ENCODE peak calls at places on chromosomes 1 and 21, in six cellular contexts. One of them, this sample, is unnamed.

GRCh38 chr1:183569141-183569540 is 21.1 kb downstream of the NCF2 start:
- DNase-seq in endothelial cell of umbilical vein: no peak
- DNase-seq in K562: no peak
- DNase-seq in HepG2: peak
- DNase-seq in H1: no peak
- DNase-seq in A549: peak
- DNase-seq in this sample: no peak

GRCh38 chr1:12774801-12775345 is 1.3 kb downstream of the PRAMEF12 start:
- DNase-seq in endothelial cell of umbilical vein: no peak
- DNase-seq in K562: no peak
- DNase-seq in A549: no peak
- DNase-seq in HepG2: no peak
- DNase-seq in H1: no peak
- DNase-seq in this sample: no peak

GRCh38 chr1:181504294-181505115 is 21.2 kb downstream of the CACNA1E start:
- DNase-seq in H1: peak
- DNase-seq in HepG2: peak
- DNase-seq in K562: peak
- DNase-seq in A549: peak
- DNase-seq in endothelial cell of umbilical vein: no peak
- DNase-seq in this sample: peak

GRCh38 chr1:2208309-2209239 is 14.0 kb upstream of the FAAP20 start:
- DNase-seq in HepG2: peak
- DNase-seq in A549: peak
- DNase-seq in H1: no peak
- DNase-seq in endothelial cell of umbilical vein: peak
- DNase-seq in K562: no peak
- DNase-seq in this sample: no peak

GRCh38 chr1:201432814-201433213 is 11.3 kb upstream of the TNNI1 start:
- DNase-seq in H1: no peak
- DNase-seq in HepG2: no peak
- DNase-seq in endothelial cell of umbilical vein: no peak
- DNase-seq in A549: no peak
- DNase-seq in K562: no peak
- DNase-seq in this sample: no peak

GRCh38 chr1:203264052-203264501 is 34.6 kb upstream of the CHIT1 start:
- DNase-seq in K562: peak
- DNase-seq in HepG2: no peak
- DNase-seq in H1: no peak
- DNase-seq in endothelial cell of umbilical vein: no peak
- DNase-seq in A549: no peak
- DNase-seq in this sample: no peak

GRCh38 chr1:234962340-234962989 is 166.2 kb downstream of the TOMM20 start:
- DNase-seq in A549: peak
- DNase-seq in K562: peak
- DNase-seq in HepG2: peak
- DNase-seq in H1: no peak
- DNase-seq in endothelial cell of umbilical vein: no peak
- DNase-seq in this sample: no peak

GRCh38 chr1:87084247-87084836 is 169.9 kb downstream of the HS2ST1 start:
- DNase-seq in A549: peak
- DNase-seq in endothelial cell of umbilical vein: peak
- DNase-seq in HepG2: peak
- DNase-seq in K562: no peak
- DNase-seq in H1: no peak
- DNase-seq in this sample: no peak

GRCh38 chr21:14241322-14241721 is 25.4 kb downstream of the RBM11 start:
- DNase-seq in H1: no peak
- DNase-seq in A549: no peak
- DNase-seq in endothelial cell of umbilical vein: no peak
- DNase-seq in K562: no peak
- DNase-seq in HepG2: no peak
- DNase-seq in this sample: no peak

GRCh38 chr1:114558548-114558947 is 22.9 kb downstream of the BCAS2 start:
- DNase-seq in HepG2: peak
- DNase-seq in H1: no peak
- DNase-seq in K562: peak
- DNase-seq in endothelial cell of umbilical vein: no peak
- DNase-seq in A549: peak
- DNase-seq in this sample: no peak

GRCh38 chr1:70509996-70510876 is 99.2 kb downstream of the CTH start:
- DNase-seq in A549: peak
- DNase-seq in HepG2: peak
- DNase-seq in endothelial cell of umbilical vein: peak
- DNase-seq in K562: peak
- DNase-seq in H1: no peak
- DNase-seq in this sample: no peak

GRCh38 chr1:68313736-68314594 is 81.6 kb upstream of the WLS start:
- DNase-seq in A549: no peak
- DNase-seq in H1: no peak
- DNase-seq in K562: no peak
- DNase-seq in HepG2: no peak
- DNase-seq in endothelial cell of umbilical vein: peak
- DNase-seq in this sample: no peak

GRCh38 chr1:93847811-93848288 is 31.2 kb downstream of the DNTTIP2 start:
- DNase-seq in endothelial cell of umbilical vein: no peak
- DNase-seq in K562: peak
- DNase-seq in H1: peak
- DNase-seq in HepG2: peak
- DNase-seq in A549: peak
- DNase-seq in this sample: peak

GRCh38 chr1:32447469-32448185 is 17.2 kb upstream of the ZBTB8B start:
- DNase-seq in endothelial cell of umbilical vein: no peak
- DNase-seq in K562: peak
- DNase-seq in HepG2: no peak
- DNase-seq in H1: peak
- DNase-seq in A549: no peak
- DNase-seq in this sample: peak

GRCh38 chr21:36589352-36589971 is 109.5 kb upstream of the SIM2 start:
- DNase-seq in A549: peak
- DNase-seq in K562: peak
- DNase-seq in H1: peak
- DNase-seq in endothelial cell of umbilical vein: peak
- DNase-seq in HepG2: peak
- DNase-seq in this sample: peak

GRCh38 chr1:24735619-24736375 is 9.4 kb upstream of the CLIC4 start:
- DNase-seq in H1: no peak
- DNase-seq in endothelial cell of umbilical vein: peak
- DNase-seq in A549: no peak
- DNase-seq in K562: no peak
- DNase-seq in HepG2: no peak
- DNase-seq in this sample: no peak

GRCh38 chr1:49104575-49104974 is 327.9 kb upstream of the BEND5 start:
- DNase-seq in A549: no peak
- DNase-seq in endothelial cell of umbilical vein: no peak
- DNase-seq in HepG2: no peak
- DNase-seq in H1: no peak
- DNase-seq in K562: no peak
- DNase-seq in this sample: no peak

GRCh38 chr1:114215426-114215825 is 61.8 kb upstream of the SYT6 start:
- DNase-seq in H1: no peak
- DNase-seq in endothelial cell of umbilical vein: no peak
- DNase-seq in HepG2: no peak
- DNase-seq in K562: no peak
- DNase-seq in A549: no peak
- DNase-seq in this sample: no peak

GRCh38 chr1:209341689-209342420 is 241.7 kb upstream of the CAMK1G start:
- DNase-seq in HepG2: no peak
- DNase-seq in K562: no peak
- DNase-seq in endothelial cell of umbilical vein: no peak
- DNase-seq in H1: no peak
- DNase-seq in A549: no peak
- DNase-seq in this sample: no peak

GRCh38 chr21:42314616-42315295 is 453 bp downstream of the TFF3 start:
- DNase-seq in A549: no peak
- DNase-seq in HepG2: peak
- DNase-seq in K562: no peak
- DNase-seq in endothelial cell of umbilical vein: no peak
- DNase-seq in H1: peak
- DNase-seq in this sample: no peak

GRCh38 chr1:188027613-188028012 is 1198.9 kb downstream of the PLA2G4A start:
- DNase-seq in H1: no peak
- DNase-seq in K562: no peak
- DNase-seq in HepG2: no peak
- DNase-seq in endothelial cell of umbilical vein: peak
- DNase-seq in A549: peak
- DNase-seq in this sample: no peak

GRCh38 chr21:43018519-43018918 is 44.2 kb downstream of the PKNOX1 start:
- DNase-seq in HepG2: no peak
- DNase-seq in endothelial cell of umbilical vein: no peak
- DNase-seq in K562: no peak
- DNase-seq in A549: no peak
- DNase-seq in H1: no peak
- DNase-seq in this sample: no peak

DNA sequence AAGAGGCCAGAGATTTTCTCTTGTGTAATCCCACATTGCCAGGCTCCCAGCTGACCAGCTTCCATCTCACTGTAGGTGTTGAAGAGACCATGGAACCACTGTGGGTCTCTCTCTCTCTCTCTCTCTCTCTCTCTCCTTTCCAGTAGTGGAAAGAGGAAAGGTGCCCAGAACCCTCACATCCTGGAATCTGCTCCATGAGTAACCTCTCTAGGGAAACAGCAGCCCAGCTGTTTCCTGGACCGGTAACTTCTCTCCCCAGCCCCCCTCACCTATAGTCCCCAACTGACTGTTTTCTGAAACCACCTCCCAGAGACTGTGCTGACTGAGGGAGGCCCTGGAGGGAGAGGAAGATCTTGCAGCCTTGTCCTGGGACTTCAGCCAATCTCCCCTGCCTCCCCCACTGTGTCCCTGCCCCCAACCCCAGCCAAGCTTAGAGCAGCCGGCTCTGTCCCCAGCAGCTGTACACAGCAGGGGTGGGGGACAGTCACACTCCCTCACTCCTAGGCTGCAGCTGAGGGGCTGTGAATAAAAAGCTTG is 20.6 kb upstream of the SLC45A3 start:
- DNase-seq in HepG2: no peak
- DNase-seq in H1: no peak
- DNase-seq in A549: no peak
- DNase-seq in K562: peak
- DNase-seq in endothelial cell of umbilical vein: peak
- DNase-seq in this sample: peak
- TF ChIP-seq JUN in HepG2: no peak
- TF ChIP-seq JUN in H1: no peak
- TF ChIP-seq JUN in A549: no peak
- TF ChIP-seq JUN in K562: no peak
- TF ChIP-seq JUN in endothelial cell of umbilical vein: peak
- TF ChIP-seq JUN in this sample: no peak

GRCh38 chr1:221430133-221430960 is 311.5 kb downstream of the DUSP10 start:
- DNase-seq in endothelial cell of umbilical vein: peak
- DNase-seq in HepG2: no peak
- DNase-seq in K562: no peak
- DNase-seq in A549: no peak
- DNase-seq in H1: no peak
- DNase-seq in this sample: no peak
- TF ChIP-seq JUN in endothelial cell of umbilical vein: no peak
- TF ChIP-seq JUN in HepG2: no peak
- TF ChIP-seq JUN in K562: no peak
- TF ChIP-seq JUN in A549: no peak
- TF ChIP-seq JUN in H1: no peak
- TF ChIP-seq JUN in this sample: no peak

DNA sequence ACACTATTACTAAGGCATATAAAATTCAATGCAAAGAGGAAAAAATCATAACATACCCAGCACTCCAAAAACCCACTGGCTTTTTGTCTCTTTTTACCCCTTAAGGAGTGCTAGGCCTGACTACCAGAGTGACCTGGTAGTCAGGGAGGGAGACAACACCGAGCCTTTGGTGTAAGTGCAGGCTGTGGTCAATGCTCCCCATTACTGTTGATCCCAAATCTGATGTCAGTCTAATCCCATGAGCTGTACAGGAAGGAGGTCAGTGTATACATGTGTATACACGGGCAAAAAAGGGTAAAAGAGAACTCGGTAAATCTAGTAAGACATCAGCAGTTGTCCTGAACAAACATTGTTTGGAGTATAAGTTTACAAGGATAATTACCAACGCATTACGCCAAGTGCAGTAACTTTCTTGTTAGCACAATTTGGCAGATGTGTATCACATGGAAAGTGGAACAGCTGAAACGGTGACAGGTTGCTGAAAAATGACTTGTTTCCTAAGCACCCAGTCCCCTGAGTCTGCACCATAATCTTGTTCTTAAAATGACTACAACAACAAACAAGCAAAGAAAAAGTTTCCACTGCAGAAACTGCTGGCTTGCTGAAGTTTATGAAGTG is 217.9 kb downstream of the KCNH1 start:
- DNase-seq in endothelial cell of umbilical vein: no peak
- DNase-seq in K562: no peak
- DNase-seq in H1: no peak
- DNase-seq in A549: no peak
- DNase-seq in HepG2: no peak
- DNase-seq in this sample: no peak
- TF ChIP-seq JUN in endothelial cell of umbilical vein: no peak
- TF ChIP-seq JUN in K562: no peak
- TF ChIP-seq JUN in H1: no peak
- TF ChIP-seq JUN in A549: no peak
- TF ChIP-seq JUN in HepG2: no peak
- TF ChIP-seq JUN in this sample: no peak

GRCh38 chr1:41072051-41072450 is 50.5 kb upstream of the SLFNL1 start:
- DNase-seq in H1: no peak
- DNase-seq in endothelial cell of umbilical vein: no peak
- DNase-seq in K562: no peak
- DNase-seq in A549: no peak
- DNase-seq in HepG2: no peak
- DNase-seq in this sample: no peak

GRCh38 chr1:41078616-41079015 is 57.1 kb upstream of the SLFNL1 start:
- DNase-seq in K562: no peak
- DNase-seq in A549: no peak
- DNase-seq in endothelial cell of umbilical vein: peak
- DNase-seq in H1: no peak
- DNase-seq in HepG2: no peak
- DNase-seq in this sample: no peak

GRCh38 chr1:41078193-41078592 is 56.7 kb upstream of the SLFNL1 start:
- DNase-seq in HepG2: no peak
- DNase-seq in K562: no peak
- DNase-seq in H1: no peak
- DNase-seq in endothelial cell of umbilical vein: no peak
- DNase-seq in A549: no peak
- DNase-seq in this sample: no peak

GRCh38 chr1:41073971-41074370 is 52.4 kb upstream of the SLFNL1 start:
- DNase-seq in H1: no peak
- DNase-seq in K562: no peak
- DNase-seq in endothelial cell of umbilical vein: peak
- DNase-seq in HepG2: no peak
- DNase-seq in A549: peak
- DNase-seq in this sample: no peak
- TF ChIP-seq JUN in H1: no peak
- TF ChIP-seq JUN in K562: no peak
- TF ChIP-seq JUN in endothelial cell of umbilical vein: no peak
- TF ChIP-seq JUN in HepG2: no peak
- TF ChIP-seq JUN in A549: no peak
- TF ChIP-seq JUN in this sample: no peak

GRCh38 chr1:14055442-14056225 is 355.6 kb downstream of the PRDM2 start:
- DNase-seq in endothelial cell of umbilical vein: no peak
- DNase-seq in K562: no peak
- DNase-seq in HepG2: no peak
- DNase-seq in H1: no peak
- DNase-seq in A549: no peak
- DNase-seq in this sample: no peak
- TF ChIP-seq JUN in endothelial cell of umbilical vein: no peak
- TF ChIP-seq JUN in K562: no peak
- TF ChIP-seq JUN in HepG2: no peak
- TF ChIP-seq JUN in H1: no peak
- TF ChIP-seq JUN in A549: no peak
- TF ChIP-seq JUN in this sample: no peak